ENCODE peak calls at places on chromosome 13, in ten cellular contexts. W is CD8-positive, alpha-beta memory T cell; P is endodermal cell; Y is A549; J is uterus; L is IMR-90; F is aorta; M is mammary epithelial cell; X is left lung; B is left ventricle myocardium inferior. V is an unnamed sample.

GRCh38 chr13:65488606-65489005 is 1741.5 kb downstream of the PCDH9 start:
- DNase-seq in W (no peak), P (peak; percentile 30), Y (no peak), J (no peak), L (no peak), F (no peak), M (no peak), X (no peak), B (no peak), V (no peak)

GRCh38 chr13:39036212-39036611 is 1.7 kb downstream of the PROSER1 start:
- DNase-seq in W (no peak), P (no peak), Y (no peak), J (no peak), L (peak; percentile 4), F (no peak), M (peak; percentile 37), X (no peak), B (no peak), V (no peak)

GRCh38 chr13:112450118-112450517 is 74.0 kb downstream of the SPACA7 start:
- DNase-seq in W (no peak), P (peak; percentile 18), Y (no peak), J (no peak), L (no peak), F (no peak), M (no peak), X (no peak), B (no peak), V (no peak)

GRCh38 chr13:79485014-79485441 is 4.1 kb downstream of the NDFIP2 start:
- DNase-seq in W (no peak), P (no peak), Y (peak; percentile 17), J (no peak), L (peak; percentile 83), F (no peak), M (peak; percentile 88), X (no peak), B (no peak), V (no peak)

GRCh38 chr13:46516624-46517318 is 36.2 kb upstream of the LRCH1 start:
- DNase-seq in W (no peak), P (no peak), Y (no peak), J (no peak), L (no peak), F (no peak), M (no peak), X (no peak), B (no peak), V (no peak)

GRCh38 chr13:35979378-35979911 is 151.7 kb downstream of the DCLK1 start:
- DNase-seq in W (no peak), P (no peak), Y (no peak), J (peak; percentile 83), L (peak; percentile 83), F (peak; percentile 83), M (peak; percentile 50), X (peak; percentile 71), B (peak; percentile 50), V (no peak)

GRCh38 chr13:87798536-87798935 is 127.4 kb downstream of the SLITRK5 start:
- DNase-seq in W (no peak), P (no peak), Y (no peak), J (no peak), L (no peak), F (no peak), M (no peak), X (no peak), B (no peak), V (no peak)

GRCh38 chr13:61898207-61898606 is 482.6 kb upstream of the PCDH20 start:
- DNase-seq in W (no peak), P (no peak), Y (no peak), J (no peak), L (no peak), F (no peak), M (no peak), X (no peak), B (no peak), V (no peak)

GRCh38 chr13:24627090-24627714 is 53.0 kb upstream of the ATP12A start:
- DNase-seq in W (no peak), P (peak; percentile 95), Y (peak; percentile 13), J (no peak), L (no peak), F (no peak), M (no peak), X (no peak), B (no peak), V (no peak)

GRCh38 chr13:101579291-101579802 is 126.9 kb downstream of the ITGBL1 start:
- DNase-seq in W (no peak), P (no peak), Y (no peak), J (no peak), L (peak; percentile 60), F (no peak), M (peak; percentile 44), X (no peak), B (no peak), V (no peak)

GRCh38 chr13:32530841-32531253 is 7.7 kb downstream of the N4BP2L2 start:
- DNase-seq in W (no peak), P (no peak), Y (no peak), J (peak; percentile 30), L (peak; percentile 83), F (no peak), M (peak; percentile 21), X (no peak), B (no peak), V (no peak)

GRCh38 chr13:77519808-77520207 is 15.7 kb upstream of the SCEL start:
- DNase-seq in W (no peak), P (no peak), Y (no peak), J (no peak), L (no peak), F (no peak), M (no peak), X (no peak), B (no peak), V (no peak)

GRCh38 chr13:24627864-24628418 is 52.3 kb upstream of the ATP12A start:
- DNase-seq in W (no peak), P (no peak), Y (no peak), J (no peak), L (no peak), F (no peak), M (no peak), X (no peak), B (no peak), V (no peak)

GRCh38 chr13:90414691-90415596 is 932.5 kb upstream of the MIR17HG start:
- DNase-seq in W (no peak), P (peak; percentile 70), Y (peak; percentile 18), J (no peak), L (peak; percentile 81), F (no peak), M (peak; percentile 67), X (no peak), B (no peak), V (no peak)

GRCh38 chr13:19810151-19810550 is 27.4 kb upstream of the PSPC1 start:
- DNase-seq in W (no peak), P (no peak), Y (no peak), J (no peak), L (no peak), F (no peak), M (no peak), X (no peak), B (no peak), V (no peak)

DNA sequence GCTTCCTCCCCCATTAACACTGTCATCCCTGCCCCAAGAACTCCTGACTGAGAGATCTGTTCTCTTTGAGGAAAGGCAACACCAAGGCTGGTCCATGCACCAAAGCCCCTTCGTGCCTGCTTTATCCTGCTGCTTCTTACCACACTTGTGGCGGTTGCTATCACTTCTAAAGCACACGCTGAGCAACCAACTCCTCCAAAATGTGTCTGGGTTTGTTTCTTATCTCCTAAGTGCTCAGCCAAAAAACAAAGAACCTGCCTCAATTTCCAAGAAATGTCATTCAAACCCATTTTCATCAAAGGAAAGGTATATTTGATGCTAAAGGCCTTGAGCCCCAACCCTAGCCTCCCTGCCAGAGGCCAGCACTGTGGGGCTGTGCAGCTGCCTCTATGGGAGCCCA is 14.6 kb downstream of the ATP7B start:
- DNase-seq in W (no peak), P (no peak), Y (no peak), J (no peak), L (no peak), F (no peak), M (no peak), X (no peak), B (no peak), V (no peak)
- H3K4me1 ChIP-seq in W (no peaks in the 10 kb centered on the region), P (peaks cover 35% of the 10 kb centered on the region), Y (no peaks in the 10 kb centered on the region), J (no peaks in the 10 kb centered on the region), L (peaks cover 12% of the 10 kb centered on the region), F (no peaks in the 10 kb centered on the region), M (peaks cover 20% of the 10 kb centered on the region), X (peaks cover 3% of the 10 kb centered on the region), B (peaks cover 44% of the 10 kb centered on the region), V (peaks cover 21% of the 10 kb centered on the region)

GRCh38 chr13:107020393-107020792 is 452.5 kb upstream of the ARGLU1 start:
- DNase-seq in W (no peak), P (no peak), Y (no peak), J (no peak), L (no peak), F (no peak), M (peak; percentile 7), X (no peak), B (no peak), V (no peak)
- H3K27ac ChIP-seq in W (no peak overlapping the region), P (no peak overlapping the region), Y (no peak overlapping the region), J (no peak overlapping the region), L (no peak overlapping the region), F (no peak overlapping the region), M (no peak overlapping the region), X (no peak overlapping the region), B (no peak overlapping the region), V (no peak overlapping the region)

GRCh38 chr13:113862766-113863510 is 938 bp downstream of the GAS6 start:
- DNase-seq in W (no peak), P (peak; percentile 82), Y (peak; percentile 32), J (no peak), L (no peak), F (peak; percentile 86), M (no peak), X (peak; percentile 78), B (peak; percentile 68), V (peak; percentile 68)
- H3K4me3 ChIP-seq in W (no peak overlapping the region), P (peak overlapping the region; percentile 77), Y (peak overlapping the region; percentile 88), J (peak overlapping the region; percentile 80), L (peak overlapping the region; percentile 93), F (peak overlapping the region; percentile 77), M (peak overlapping the region; percentile 66), X (peak overlapping the region; percentile 81), B (peak overlapping the region; percentile 97), V (peak overlapping the region; percentile 75)

DNA sequence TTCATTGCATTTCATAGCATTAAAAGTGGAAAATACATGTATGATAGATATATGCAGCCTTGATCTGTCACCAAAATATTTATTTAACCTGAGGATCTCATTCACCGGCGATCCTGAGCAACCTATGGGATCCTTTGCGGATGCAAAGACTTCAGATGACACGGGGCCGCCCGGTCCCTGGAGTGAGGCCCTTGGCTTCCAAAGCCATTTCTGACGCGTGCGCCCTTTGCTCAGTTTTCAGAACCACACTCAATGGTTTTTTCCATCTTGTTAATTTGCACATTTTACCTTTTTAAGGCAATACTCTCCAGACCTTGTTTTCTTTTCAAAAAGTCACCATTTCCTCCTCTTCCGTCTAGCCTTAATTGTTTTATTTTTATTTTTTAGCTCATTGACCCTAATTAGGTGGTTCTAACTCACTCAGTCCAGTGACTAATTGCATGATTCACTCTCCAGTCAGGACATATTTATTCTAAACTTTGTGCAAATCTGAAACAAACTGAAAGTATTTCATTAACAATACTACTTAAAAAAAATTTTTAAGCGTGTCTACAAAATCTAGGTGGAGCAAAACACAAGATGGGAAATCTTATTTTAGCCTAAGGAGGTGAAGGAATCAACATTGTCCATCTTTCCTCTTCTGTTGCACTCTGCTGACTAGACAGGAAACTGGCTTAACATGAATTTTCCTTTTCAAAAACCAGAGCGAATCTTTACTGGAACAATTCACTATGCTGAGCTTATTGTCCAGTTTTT is 47.9 kb downstream of the COL4A1 start:
- DNase-seq in W (no peak), P (peak; percentile 17), Y (no peak), J (no peak), L (no peak), F (no peak), M (peak; percentile 23), X (no peak), B (no peak), V (no peak)
- H3K4me1 ChIP-seq in W (no peaks in the 10 kb centered on the region), P (no peaks in the 10 kb centered on the region), Y (peaks cover 21% of the 10 kb centered on the region), J (no peaks in the 10 kb centered on the region), L (peaks cover 45% of the 10 kb centered on the region), F (peaks cover 5% of the 10 kb centered on the region), M (peaks cover 18% of the 10 kb centered on the region), X (peaks cover 9% of the 10 kb centered on the region), B (peaks cover 82% of the 10 kb centered on the region), V (peaks cover 45% of the 10 kb centered on the region)